ENCODE peak calls at places on chromosomes 7 and 10, in seven cellular contexts. W is stimulated activated CD4-positive, alpha-beta T cell treated with anti-CD3 and anti-CD28 coated beads, Interleukin-4, amount 100 ng/mL, for 24 hours; C is NT2/D1; L is lower lobe of right lung; A is frontal cortex; B is GM12892; Y is AG08396. X is an unnamed sample.
A peak's percentile ranks its signal among the peaks of the same experiment; 100 is the strongest.

GRCh38 chr7:44161371-44161770 is 20.2 kb upstream of the MYL7 start:
- DNase-seq in A (no peak), B (no peak), L (no peak), Y (no peak), W (no peak), C (no peak), X (no peak)

GRCh38 chr10:46546591-46547330 is 9.7 kb downstream of the GPRIN2 start:
- DNase-seq in L (peak; percentile 91), A (no peak), W (peak; percentile 3), C (no peak), Y (peak; percentile 28), B (no peak), X (no peak)

GRCh38 chr7:134428942-134429341 is 30.0 kb downstream of the AKR1B1 start:
- DNase-seq in A (no peak), Y (no peak), B (no peak), L (no peak), W (no peak), C (no peak), X (no peak)

GRCh38 chr7:80330434-80330833 is 181.4 kb downstream of the GNAT3 start:
- DNase-seq in Y (peak; percentile 35), B (no peak), C (no peak), A (no peak), W (no peak), L (no peak), X (no peak)

GRCh38 chr10:120715214-120715613 is 135.9 kb upstream of the WDR11 start:
- DNase-seq in A (no peak), C (no peak), B (no peak), W (no peak), L (no peak), Y (no peak), X (no peak)

GRCh38 chr10:59536576-59537014 is 173.1 kb downstream of the SLC16A9 start:
- DNase-seq in B (no peak), L (peak; percentile 47), A (no peak), W (no peak), Y (peak; percentile 8), C (no peak), X (no peak)

GRCh38 chr7:727104-727805 is at the start of gene PRKAR1B:
- DNase-seq in A (peak; percentile 54), B (peak; percentile 71), C (no peak), W (peak; percentile 29), L (peak; percentile 50), Y (peak; percentile 30), X (peak; percentile 57)

GRCh38 chr7:115910541-115911164 is 119.9 kb downstream of the TFEC start:
- DNase-seq in Y (peak; percentile 4), L (no peak), C (peak; percentile 18), A (no peak), W (no peak), B (no peak), X (no peak)

GRCh38 chr7:2069472-2069860 is 163.3 kb downstream of the MAD1L1 start:
- DNase-seq in C (no peak), W (no peak), A (peak; percentile 72), Y (no peak), L (no peak), B (no peak), X (no peak)

GRCh38 chr7:1083729-1084657 is 3.9 kb upstream of the GPER1 start:
- DNase-seq in W (no peak), A (no peak), C (no peak), B (no peak), L (peak; percentile 79), Y (no peak), X (no peak)

GRCh38 chr10:73065441-73065840 is 31.2 kb downstream of the P4HA1 start:
- DNase-seq in Y (no peak), B (no peak), A (no peak), W (no peak), L (no peak), C (no peak), X (no peak)

GRCh38 chr7:148289630-148290029 is 300.9 kb upstream of the C7orf33 start:
- DNase-seq in Y (no peak), B (no peak), C (no peak), A (no peak), L (no peak), W (no peak), X (no peak)

GRCh38 chr7:80923211-80923612 is 4.4 kb upstream of the SEMA3C start:
- DNase-seq in B (no peak), C (no peak), A (no peak), L (no peak), W (no peak), Y (no peak), X (no peak)

GRCh38 chr7:1925973-1926907 is 256.2 kb downstream of the ELFN1 start:
- DNase-seq in W (peak; percentile 39), A (no peak), L (no peak), C (no peak), Y (no peak), B (no peak), X (no peak)

GRCh38 chr10:118662228-118663035 is 67.0 kb upstream of the PRLHR start:
- DNase-seq in B (no peak), C (no peak), W (no peak), Y (no peak), L (no peak), A (no peak), X (no peak)

GRCh38 chr7:32506266-32507054 is 11.2 kb downstream of the AVL9 start:
- DNase-seq in Y (peak; percentile 37), B (no peak), A (no peak), L (no peak), W (peak; percentile 45), C (no peak), X (peak; percentile 32)

GRCh38 chr10:5631936-5632335 is 34.5 kb downstream of the ASB13 start:
- DNase-seq in W (no peak), A (no peak), Y (no peak), C (no peak), L (no peak), B (no peak), X (no peak)

GRCh38 chr10:95693331-95693667 is 428 bp downstream of the TCTN3 start:
- DNase-seq in Y (peak; percentile 7), C (no peak), B (no peak), A (no peak), W (no peak), L (no peak), X (no peak)

GRCh38 chr7:139682136-139683013 is 95.4 kb downstream of the HIPK2 start:
- DNase-seq in L (no peak), C (no peak), A (no peak), B (no peak), Y (peak; percentile 64), W (peak; percentile 59), X (peak; percentile 61)

GRCh38 chr10:68032113-68032512 is 43.0 kb downstream of the HERC4 start:
- DNase-seq in A (no peak), C (no peak), W (no peak), L (no peak), B (no peak), Y (no peak), X (no peak)

GRCh38 chr10:122567056-122567660 is 6.6 kb downstream of the DMBT1 start:
- DNase-seq in Y (peak; percentile 29), C (no peak), L (no peak), B (no peak), A (no peak), W (peak; percentile 25), X (peak; percentile 59)

GRCh38 chr7:83130623-83131545 is 31.8 kb downstream of the PCLO start:
- DNase-seq in C (no peak), A (no peak), B (no peak), Y (no peak), W (no peak), L (no peak), X (no peak)

GRCh38 chr7:108049962-108050361 is 47.0 kb upstream of the LAMB1 start:
- DNase-seq in B (no peak), Y (no peak), A (no peak), L (no peak), W (no peak), C (no peak), X (no peak)

GRCh38 chr10:3295501-3296005 is 123.0 kb upstream of the PITRM1 start:
- DNase-seq in W (no peak), B (no peak), A (no peak), Y (no peak), C (no peak), L (no peak), X (no peak)

GRCh38 chr7:130970696-130971095 is 236.7 kb upstream of the KLF14 start:
- DNase-seq in Y (no peak), W (no peak), A (no peak), B (no peak), L (no peak), C (no peak), X (no peak)

GRCh38 chr7:101784275-101785127 is 32.9 kb upstream of the CUX1 start:
- DNase-seq in Y (no peak), B (no peak), A (no peak), W (no peak), C (no peak), L (no peak), X (no peak)

GRCh38 chr7:136030867-136031318 is 53.7 kb upstream of the MTPN start:
- DNase-seq in L (no peak), W (peak; percentile 42), Y (no peak), C (no peak), A (no peak), B (no peak), X (no peak)

GRCh38 chr7:19916011-19916410 is 142.6 kb upstream of the TMEM196 start:
- DNase-seq in A (no peak), W (no peak), L (no peak), Y (no peak), C (no peak), B (no peak), X (no peak)